ENCODE peak calls at places on chromosomes 11 and 22, in four cellular contexts. T is IMR-90, X is HepG2, M is K562. L is an unnamed sample.

GRCh38 chr22:21593406-21594232 is 26.1 kb downstream of the UBE2L3 start:
- DNase-seq in M (peak), X (peak), T (no peak), L (peak)

GRCh38 chr11:67264886-67265632 is 1.2 kb upstream of the GRK2 start:
- DNase-seq in T (no peak), X (no peak), M (no peak), L (no peak)

GRCh38 chr11:9138612-9139579 is 47.5 kb upstream of the SCUBE2 start:
- DNase-seq in M (no peak), T (peak), X (peak), L (peak)

GRCh38 chr11:132683602-132684001 is 848.7 kb downstream of the OPCML start:
- DNase-seq in T (peak), M (no peak), X (peak), L (no peak)

GRCh38 chr11:99670268-99670667 is 649.5 kb downstream of the CNTN5 start:
- DNase-seq in X (no peak), T (no peak), M (no peak), L (no peak)

GRCh38 chr11:134481135-134481534 is 69.1 kb upstream of the B3GAT1 start:
- DNase-seq in M (no peak), T (no peak), X (no peak), L (no peak)

GRCh38 chr11:61960532-61960931 is 6.9 kb downstream of the FTH1 start:
- DNase-seq in M (peak), T (no peak), X (no peak), L (no peak)

GRCh38 chr11:8959546-8960166 is 4.6 kb downstream of the TMEM9B start:
- DNase-seq in T (peak), M (peak), X (peak), L (peak)

GRCh38 chr22:19723990-19724827 is 870 bp downstream of the GP1BB start:
- DNase-seq in M (peak), T (peak), X (peak), L (peak)

GRCh38 chr11:87421422-87421821 is 383.7 kb downstream of the TMEM135 start:
- DNase-seq in M (peak), X (peak), T (peak), L (peak)

GRCh38 chr11:122103366-122103765 is 12.6 kb downstream of the BLID start:
- DNase-seq in T (peak), X (no peak), M (no peak), L (no peak)

GRCh38 chr11:131506376-131506775 is 136.0 kb downstream of the NTM start:
- DNase-seq in T (no peak), X (no peak), M (no peak), L (no peak)

GRCh38 chr11:56846631-56847400 is 98.3 kb upstream of the OR9G4 start:
- DNase-seq in M (no peak), X (no peak), T (no peak), L (no peak)

GRCh38 chr22:50675553-50676199 is 3.1 kb downstream of the SHANK3 start:
- DNase-seq in T (no peak), M (no peak), X (no peak), L (no peak)

GRCh38 chr11:78341841-78342240 is 75.8 kb downstream of the GAB2 start:
- DNase-seq in M (no peak), T (no peak), X (no peak), L (no peak)

GRCh38 chr22:47373648-47374272 is 611.3 kb downstream of the TBC1D22A start:
- DNase-seq in T (no peak), M (no peak), X (no peak), L (no peak)

GRCh38 chr22:47372596-47373385 is 610.3 kb downstream of the TBC1D22A start:
- DNase-seq in T (no peak), M (no peak), X (no peak), L (no peak)

GRCh38 chr22:47374901-47375575 is 612.6 kb downstream of the TBC1D22A start:
- DNase-seq in M (no peak), T (no peak), X (no peak), L (no peak)

GRCh38 chr22:47375621-47376321 is 613.3 kb downstream of the TBC1D22A start:
- DNase-seq in M (no peak), X (no peak), T (no peak), L (no peak)

GRCh38 chr22:47374273-47374771 is 611.9 kb downstream of the TBC1D22A start:
- DNase-seq in X (no peak), M (no peak), T (no peak), L (no peak)
- TF ChIP-seq MAZ in X (no peak), M (no peak), T (no peak), L (no peak)

GRCh38 chr11:104118105-104118762 is 45.7 kb downstream of the PDGFD start:
- DNase-seq in M (no peak), T (no peak), X (no peak), L (no peak)

GRCh38 chr11:104122008-104122635 is 41.8 kb downstream of the PDGFD start:
- DNase-seq in M (no peak), T (no peak), X (no peak), L (no peak)

GRCh38 chr11:104126464-104126863 is 37.5 kb downstream of the PDGFD start:
- DNase-seq in T (no peak), M (no peak), X (no peak), L (no peak)

GRCh38 chr11:104124979-104125378 is 39.0 kb downstream of the PDGFD start:
- DNase-seq in X (no peak), M (no peak), T (no peak), L (no peak)

GRCh38 chr11:104120493-104121200 is 43.3 kb downstream of the PDGFD start:
- DNase-seq in T (no peak), X (no peak), M (no peak), L (no peak)
- TF ChIP-seq USF2 in T (no peak), X (no peak), M (no peak), L (no peak)

GRCh38 chr11:63817758-63818498 is 4.7 kb downstream of the SPINDOC start:
- DNase-seq in T (no peak), X (no peak), M (no peak), L (no peak)
- TF ChIP-seq MAZ in T (no peak), X (no peak), M (no peak), L (no peak)

GRCh38 chr22:35424761-35425160 is 24.8 kb downstream of the MCM5 start:
- DNase-seq in T (no peak), M (no peak), X (no peak), L (no peak)
- TF ChIP-seq USF2 in T (no peak), M (no peak), X (no peak), L (no peak)

DNA sequence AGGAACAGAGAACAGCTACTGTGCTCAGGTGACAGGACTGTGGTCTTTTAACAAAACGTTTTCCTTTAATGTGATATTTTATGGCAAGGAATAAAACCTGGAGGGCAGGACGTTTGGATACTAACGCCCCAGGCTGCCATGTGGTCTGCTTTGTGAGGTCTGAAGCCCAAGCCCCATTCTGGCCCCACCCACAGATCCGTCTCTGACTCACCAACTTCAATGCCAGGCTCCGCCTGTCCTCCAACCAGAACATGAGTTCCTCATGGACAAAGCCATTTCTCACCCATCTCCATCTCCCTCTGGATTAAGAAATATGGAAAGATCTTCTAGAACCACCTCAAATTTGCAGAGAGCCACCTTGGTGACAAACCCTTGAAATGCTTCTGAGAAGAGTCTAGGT is 148.8 kb downstream of the CRYBB2 start:
- DNase-seq in M (no peak), T (peak), X (no peak), L (peak)
- TF ChIP-seq MAZ in M (no peak), T (no peak), X (no peak), L (no peak)

L was measured in A549.